ENCODE peak calls at places on chromosome 10, in eight cellular contexts. R, D, X, N, K, L, T and O are unnamed samples.

GRCh38 chr10:5659702-5660528 is 6.5 kb downstream of the ASB13 start:
- DNase-seq in L (no peak), K (no peak), D (no peak), R (no peak), N (no peak), X (no peak), T (peak; percentile 40), O (no peak)

GRCh38 chr10:32139223-32140073 is 83.2 kb upstream of the KIF5B start:
- DNase-seq in R (peak; percentile 88), N (no peak), K (no peak), X (peak; percentile 57), T (peak; percentile 3), D (peak; percentile 9), L (no peak), O (peak; percentile 24)

GRCh38 chr10:127243490-127244272 is 47.3 kb upstream of the INSYN2A start:
- DNase-seq in T (peak; percentile 60), R (peak; percentile 75), K (no peak), N (peak; percentile 78), X (peak; percentile 75), L (peak; percentile 20), D (peak; percentile 66), O (peak; percentile 56)

GRCh38 chr10:128047337-128047736 is 78.9 kb downstream of the MKI67 start:
- DNase-seq in T (peak; percentile 93), N (no peak), D (peak; percentile 59), R (peak; percentile 94), L (peak; percentile 85), K (no peak), X (peak; percentile 72), O (peak; percentile 94)

GRCh38 chr10:22903694-22904093 is 24.2 kb upstream of the ARMC3 start:
- DNase-seq in N (no peak), T (no peak), X (no peak), D (no peak), R (no peak), L (no peak), K (no peak), O (no peak)

GRCh38 chr10:74234569-74234968 is 83.5 kb downstream of the ADK start:
- DNase-seq in R (no peak), L (no peak), K (no peak), T (no peak), N (no peak), D (no peak), X (no peak), O (no peak)

GRCh38 chr10:31866118-31866670 is 62.4 kb downstream of the ARHGAP12 start:
- DNase-seq in L (no peak), T (no peak), K (no peak), R (no peak), X (no peak), N (no peak), D (no peak), O (no peak)

GRCh38 chr10:79403441-79404230 is 41.8 kb downstream of the ZCCHC24 start:
- DNase-seq in T (no peak), R (peak; percentile 46), X (peak; percentile 61), L (no peak), N (peak; percentile 57), D (peak; percentile 33), K (no peak), O (peak; percentile 61)

GRCh38 chr10:61608255-61609040 is 54.3 kb upstream of the CABCOCO1 start:
- DNase-seq in K (no peak), T (no peak), L (no peak), N (no peak), X (no peak), R (no peak), D (no peak), O (no peak)

GRCh38 chr10:18402766-18403346 is 248.5 kb downstream of the NSUN6 start:
- DNase-seq in K (no peak), X (no peak), L (no peak), N (no peak), D (no peak), T (no peak), R (no peak), O (no peak)

GRCh38 chr10:98269435-98269912 is 1.5 kb upstream of the LOXL4 start:
- DNase-seq in T (no peak), R (peak; percentile 81), X (peak; percentile 31), N (peak; percentile 47), L (no peak), D (no peak), K (no peak), O (peak; percentile 31)

GRCh38 chr10:84665883-84666463 is 337.6 kb downstream of the CCSER2 start:
- DNase-seq in X (peak; percentile 57), K (no peak), D (peak; percentile 18), N (peak; percentile 34), T (peak; percentile 41), R (peak; percentile 80), L (peak; percentile 37), O (no peak)